ENCODE peak calls at places on chromosomes 12 and 14, in nine cellular contexts. L, D, Y, N, A, R, P, S and K are unnamed samples.

GRCh38 chr14:95363468-95363954 is 43.8 kb upstream of the CLMN start:
- DNase-seq in N (no peak), L (no peak), D (no peak), R (no peak), P (no peak), S (no peak), Y (peak; percentile 16), A (no peak), K (no peak)

GRCh38 chr12:70561550-70561949 is 75.7 kb downstream of the PTPRB start:
- DNase-seq in D (no peak), N (no peak), Y (no peak), S (no peak), A (no peak), L (no peak), P (no peak), R (no peak), K (no peak)

GRCh38 chr12:93803408-93803807 is 126.2 kb downstream of the CRADD start:
- DNase-seq in R (no peak), A (no peak), Y (no peak), P (no peak), D (no peak), N (no peak), S (no peak), L (no peak), K (no peak)

GRCh38 chr12:3199551-3200031 is 122.4 kb downstream of the TSPAN9 start:
- DNase-seq in Y (no peak), R (no peak), P (peak; percentile 86), S (no peak), L (no peak), D (no peak), N (no peak), A (no peak), K (no peak)

GRCh38 chr12:20557076-20557475 is 138.1 kb upstream of the SLCO1C1 start:
- DNase-seq in N (no peak), D (no peak), Y (no peak), P (no peak), S (no peak), L (no peak), A (no peak), R (no peak), K (no peak)

GRCh38 chr12:110266980-110267620 is 13.9 kb upstream of the ATP2A2 start:
- DNase-seq in D (no peak), A (no peak), S (no peak), Y (no peak), P (peak; percentile 32), L (no peak), N (no peak), R (no peak), K (peak; percentile 64)

GRCh38 chr12:125114365-125115141 is 49.3 kb downstream of the AACS start:
- DNase-seq in S (no peak), R (no peak), N (no peak), P (no peak), D (no peak), L (no peak), A (peak; percentile 41), Y (peak; percentile 61), K (no peak)

GRCh38 chr12:76462668-76463224 is 96.8 kb downstream of the OSBPL8 start:
- DNase-seq in D (no peak), S (no peak), R (no peak), A (no peak), N (no peak), Y (no peak), P (no peak), L (no peak), K (no peak)

GRCh38 chr12:28253175-28253641 is 63.0 kb downstream of the CCDC91 start:
- DNase-seq in Y (peak; percentile 63), D (no peak), S (peak; percentile 0), L (no peak), N (no peak), P (no peak), A (no peak), R (no peak), K (no peak)

GRCh38 chr12:113333877-113334785 is 778 bp downstream of the SLC8B1 start:
- DNase-seq in P (no peak), A (peak; percentile 87), N (no peak), D (no peak), S (no peak), Y (no peak), L (peak; percentile 18), R (no peak), K (no peak)

GRCh38 chr12:104372048-104372720 is 68.6 kb downstream of the EID3 start:
- DNase-seq in A (no peak), S (no peak), L (peak; percentile 6), R (no peak), D (no peak), P (no peak), Y (peak; percentile 33), N (no peak), K (no peak)

GRCh38 chr12:67740706-67741105 is 92.2 kb downstream of the DYRK2 start:
- DNase-seq in L (no peak), P (no peak), Y (no peak), A (no peak), N (no peak), D (no peak), S (no peak), R (no peak), K (no peak)

GRCh38 chr12:79834712-79835376 is 100.1 kb downstream of the PPP1R12A start:
- DNase-seq in R (no peak), N (no peak), D (no peak), Y (no peak), L (no peak), A (no peak), P (no peak), S (no peak), K (no peak)

GRCh38 chr12:57280234-57281062 is 29.5 kb upstream of the STAC3 start:
- DNase-seq in D (peak; percentile 64), L (peak; percentile 54), S (peak; percentile 52), Y (peak; percentile 73), P (peak; percentile 95), A (no peak), R (peak; percentile 28), N (no peak), K (peak; percentile 37)

GRCh38 chr14:97002454-97002853 is 205.3 kb downstream of the VRK1 start:
- DNase-seq in D (no peak), P (no peak), S (no peak), L (no peak), A (no peak), N (no peak), R (no peak), Y (no peak), K (no peak)

GRCh38 chr14:65361920-65362319 is 50.6 kb upstream of the FUT8 start:
- DNase-seq in D (no peak), A (no peak), N (no peak), Y (no peak), S (no peak), R (no peak), L (no peak), P (no peak), K (peak; percentile 55)

GRCh38 chr14:69358233-69358963 is 39.7 kb downstream of the ERH start:
- DNase-seq in S (no peak), N (no peak), Y (peak; percentile 56), D (no peak), A (no peak), P (no peak), L (no peak), R (no peak), K (no peak)

GRCh38 chr12:64968989-64969819 is 144.8 kb downstream of the TBC1D30 start:
- DNase-seq in D (no peak), A (no peak), P (no peak), R (no peak), L (no peak), Y (peak; percentile 50), S (no peak), N (no peak), K (no peak)

GRCh38 chr14:52076334-52076733 is 7.5 kb upstream of the NID2 start:
- DNase-seq in N (no peak), P (no peak), A (no peak), R (no peak), Y (no peak), D (peak; percentile 47), L (no peak), S (no peak), K (no peak)

GRCh38 chr14:76977793-76978730 is 50.4 kb downstream of the IRF2BPL start:
- DNase-seq in R (peak; percentile 57), N (no peak), S (peak; percentile 83), D (no peak), L (peak; percentile 60), P (peak; percentile 66), Y (peak; percentile 90), A (peak; percentile 94), K (no peak)

GRCh38 chr12:121580959-121581680 is at the start of gene KDM2B:
- DNase-seq in A (no peak), S (peak; percentile 6), P (peak; percentile 46), R (no peak), N (no peak), D (no peak), L (peak; percentile 25), Y (peak; percentile 10), K (no peak)

GRCh38 chr14:23146423-23146910 is 27.4 kb upstream of the CEBPE start:
- DNase-seq in S (no peak), L (no peak), P (no peak), N (no peak), D (no peak), Y (no peak), A (no peak), R (no peak), K (no peak)

GRCh38 chr12:62711626-62712305 is 223.2 kb downstream of the PPM1H start:
- DNase-seq in P (peak; percentile 61), D (no peak), L (no peak), A (no peak), N (no peak), Y (no peak), R (no peak), S (no peak), K (no peak)

GRCh38 chr12:98532687-98533304 is 17.4 kb downstream of the TMPO start:
- DNase-seq in S (no peak), Y (peak; percentile 48), N (no peak), L (no peak), P (peak; percentile 62), R (no peak), D (no peak), A (no peak), K (peak; percentile 13)

GRCh38 chr14:40053396-40053795 is 621.2 kb upstream of the FBXO33 start:
- DNase-seq in S (no peak), A (no peak), P (no peak), L (no peak), Y (no peak), D (no peak), N (no peak), R (no peak), K (no peak)

GRCh38 chr12:93741741-93742085 is 64.5 kb downstream of the CRADD start:
- DNase-seq in D (no peak), S (no peak), L (no peak), A (no peak), P (no peak), N (no peak), Y (no peak), R (no peak), K (no peak)

GRCh38 chr12:126999352-126999751 is 1267.6 kb upstream of the TMEM132C start:
- DNase-seq in D (no peak), L (no peak), N (no peak), S (no peak), P (no peak), Y (no peak), R (no peak), A (no peak), K (no peak)

GRCh38 chr12:4307593-4308333 is 13.2 kb upstream of the TIGAR start:
- DNase-seq in Y (peak; percentile 42), A (no peak), L (no peak), R (no peak), N (no peak), S (no peak), D (peak; percentile 33), P (peak; percentile 85), K (peak; percentile 16)

GRCh38 chr14:48925184-48925583 is 661.0 kb downstream of the RPS29 start:
- DNase-seq in S (no peak), Y (no peak), L (no peak), A (no peak), D (no peak), N (no peak), P (no peak), R (no peak), K (no peak)

GRCh38 chr14:58740584-58740983 is 102.8 kb downstream of the DACT1 start:
- DNase-seq in D (no peak), S (no peak), N (peak; percentile 32), R (no peak), L (no peak), A (no peak), Y (no peak), P (no peak), K (no peak)

GRCh38 chr12:127008758-127009403 is 1258.1 kb upstream of the TMEM132C start:
- DNase-seq in L (no peak), R (no peak), D (no peak), A (no peak), Y (no peak), S (no peak), P (no peak), N (no peak), K (no peak)